ENCODE peak calls at places on chromosome 3, in seven cellular contexts. Y is activated CD8-positive, alpha-beta T cell treated with anti-CD3 and anti-CD28 coated beads for 36 hours; D is Peyer's patch; X is right atrium auricular region; Z is mammary epithelial cell; U is thoracic aorta; M is esophagus squamous epithelium. O is an unnamed sample.

GRCh38 chr3:9347086-9347485 is 15.8 kb upstream of the THUMPD3 start:
- DNase-seq in Y (no peak), D (no peak), X (no peak), Z (no peak), U (no peak), M (no peak), O (no peak)

GRCh38 chr3:66047321-66048050 is 8.8 kb upstream of the MAGI1 start:
- DNase-seq in Y (no peak), D (no peak), X (no peak), Z (peak), U (no peak), M (no peak), O (no peak)

GRCh38 chr3:20849975-20850374 is 664.0 kb upstream of the SGO1 start:
- DNase-seq in Y (no peak), D (no peak), X (no peak), Z (no peak), U (no peak), M (no peak), O (no peak)

GRCh38 chr3:133476971-133477375 is 77.1 kb downstream of the BFSP2 start:
- DNase-seq in Y (no peak), D (no peak), X (no peak), Z (no peak), U (no peak), M (no peak), O (no peak)

GRCh38 chr3:3635109-3635508 is 164.1 kb upstream of the LRRN1 start:
- DNase-seq in Y (no peak), D (no peak), X (no peak), Z (no peak), U (no peak), M (no peak), O (no peak)

GRCh38 chr3:101842245-101842934 is 6.9 kb upstream of the NFKBIZ start:
- DNase-seq in Y (no peak), D (no peak), X (no peak), Z (no peak), U (no peak), M (no peak), O (no peak)

GRCh38 chr3:32366638-32367368 is 24.9 kb upstream of the CMTM7 start:
- DNase-seq in Y (no peak), D (no peak), X (no peak), Z (peak), U (no peak), M (no peak), O (peak)

GRCh38 chr3:13518516-13519351 is 30.2 kb upstream of the FBLN2 start:
- DNase-seq in Y (no peak), D (no peak), X (peak), Z (no peak), U (peak), M (no peak), O (no peak)

GRCh38 chr3:13462125-13462629 is 17.9 kb upstream of the HDAC11 start:
- DNase-seq in Y (no peak), D (no peak), X (no peak), Z (no peak), U (no peak), M (no peak), O (no peak)

GRCh38 chr3:26369133-26369532 is 253.4 kb upstream of the LRRC3B start:
- DNase-seq in Y (no peak), D (no peak), X (no peak), Z (no peak), U (no peak), M (no peak), O (no peak)

GRCh38 chr3:171200052-171201029 is 173.8 kb upstream of the SLC2A2 start:
- DNase-seq in Y (no peak), D (no peak), X (no peak), Z (no peak), U (no peak), M (no peak), O (no peak)

GRCh38 chr3:142844339-142844977 is 44.4 kb downstream of the PCOLCE2 start:
- DNase-seq in Y (peak), D (no peak), X (no peak), Z (peak), U (no peak), M (no peak), O (no peak)

GRCh38 chr3:144244662-144245061 is 273.0 kb downstream of the DIPK2A start:
- DNase-seq in Y (no peak), D (no peak), X (no peak), Z (no peak), U (no peak), M (no peak), O (no peak)
- TF ChIP-seq CTCF in Y (no peak), D (no peak), X (no peak), Z (no peak), U (no peak), M (no peak), O (no peak)

DNA sequence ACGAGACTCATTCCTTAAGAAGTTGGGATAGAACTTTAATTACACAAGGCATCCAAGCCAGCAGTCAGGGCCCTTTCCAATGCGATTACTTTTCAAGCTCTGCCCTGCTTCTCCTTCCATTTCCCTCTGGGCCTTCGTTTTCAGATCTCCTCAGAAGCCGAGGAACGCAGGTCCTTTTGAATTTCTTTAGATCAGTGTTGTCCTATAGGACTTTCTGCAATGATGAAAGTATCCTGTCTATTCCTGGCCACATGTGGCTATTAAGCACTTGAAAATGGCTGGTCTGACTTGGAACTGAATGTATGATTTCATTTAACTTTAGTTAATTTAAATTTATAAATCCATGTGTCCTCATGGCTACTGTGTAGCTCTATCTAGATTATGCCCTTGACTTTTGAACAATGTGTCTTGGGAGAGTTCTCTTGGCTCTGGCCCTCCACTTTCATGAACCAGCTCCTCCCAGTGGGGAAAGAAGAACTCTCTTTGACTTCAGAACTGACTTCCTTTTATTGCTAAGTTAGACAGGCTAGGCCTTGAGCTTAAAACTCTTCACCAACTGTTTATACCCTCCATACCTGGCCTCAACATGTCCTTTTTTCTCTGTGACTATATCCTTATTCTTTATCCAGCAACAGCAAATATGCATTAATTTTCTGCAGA is 22.7 kb downstream of the TGFBR2 start:
- DNase-seq in Y (no peak), D (peak), X (no peak), Z (no peak), U (no peak), M (no peak), O (no peak)
- TF ChIP-seq CTCF in Y (no peak), D (no peak), X (peak), Z (peak), U (no peak), M (no peak), O (peak)

GRCh38 chr3:123552095-123552714 is 32.6 kb downstream of the HACD2 start:
- DNase-seq in Y (no peak), D (no peak), X (no peak), Z (peak), U (no peak), M (no peak), O (no peak)
- TF ChIP-seq CTCF in Y (peak), D (no peak), X (peak), Z (peak), U (peak), M (no peak), O (peak)

DNA sequence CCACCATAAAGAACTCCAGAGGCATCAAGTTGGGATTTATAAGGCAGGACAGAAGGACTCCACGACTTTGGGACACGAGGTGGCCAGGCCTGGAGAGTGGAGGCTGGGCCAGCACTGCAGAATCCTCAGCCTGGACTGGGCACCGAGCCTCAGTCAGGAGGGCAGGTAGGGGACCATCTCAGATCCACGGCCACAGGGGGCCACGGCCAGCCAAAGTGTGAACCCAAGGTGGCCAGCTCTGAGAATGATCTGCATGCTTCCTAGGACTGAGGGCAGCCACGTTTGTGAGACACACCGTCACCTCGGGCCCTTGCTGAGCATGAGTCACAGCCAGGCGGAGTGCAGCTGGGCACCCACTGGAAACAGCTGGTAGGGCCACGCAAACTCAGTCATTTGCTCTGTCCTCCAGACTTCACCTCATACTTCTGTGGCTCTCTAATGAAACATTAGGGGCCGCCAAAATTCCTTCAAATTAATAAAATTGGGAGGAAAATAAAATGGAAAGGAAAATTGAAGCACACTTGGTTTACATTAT is 65.8 kb downstream of the CTNNB1 start:
- DNase-seq in Y (no peak), D (no peak), X (no peak), Z (no peak), U (no peak), M (no peak), O (peak)
- TF ChIP-seq CTCF in Y (no peak), D (no peak), X (no peak), Z (no peak), U (no peak), M (no peak), O (no peak)

DNA sequence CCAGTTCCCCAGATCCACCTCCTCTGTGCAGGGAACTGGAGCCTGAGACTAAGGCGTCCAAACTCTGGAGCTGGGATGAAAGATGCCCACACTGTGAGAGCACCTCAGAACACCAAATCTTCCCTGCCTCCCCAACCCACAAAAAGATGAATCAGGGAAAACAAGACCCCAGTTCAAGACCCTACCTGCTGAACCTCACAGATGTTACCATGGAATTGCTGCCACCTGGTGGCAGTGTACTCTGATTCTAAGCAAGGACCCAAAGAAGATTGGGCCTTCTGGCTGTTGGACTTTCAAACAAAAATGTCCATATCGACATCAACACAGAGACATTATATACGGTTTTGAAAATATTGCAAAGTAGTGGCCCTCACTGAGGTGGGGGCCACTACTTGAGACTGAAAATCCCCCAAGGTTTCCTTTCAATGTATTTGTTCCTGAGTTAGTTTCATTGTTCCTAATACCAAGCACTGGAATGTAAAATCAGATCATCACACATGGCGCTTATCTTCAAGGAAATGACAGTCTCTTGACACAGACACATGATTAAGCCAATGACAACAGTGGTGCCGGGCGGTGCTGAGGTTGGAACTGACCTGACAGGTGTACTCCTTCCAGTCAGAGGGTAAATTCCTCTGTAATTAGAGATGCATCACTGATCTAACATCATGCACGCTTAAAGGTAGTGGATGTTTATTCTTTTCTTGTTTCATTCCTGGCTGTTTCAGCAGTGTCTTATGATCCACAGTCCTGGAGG is 67.6 kb downstream of the SLC6A11 start:
- DNase-seq in Y (peak), D (no peak), X (no peak), Z (peak), U (no peak), M (no peak), O (no peak)
- TF ChIP-seq CTCF in Y (no peak), D (no peak), X (peak), Z (peak), U (no peak), M (peak), O (peak)

DNA sequence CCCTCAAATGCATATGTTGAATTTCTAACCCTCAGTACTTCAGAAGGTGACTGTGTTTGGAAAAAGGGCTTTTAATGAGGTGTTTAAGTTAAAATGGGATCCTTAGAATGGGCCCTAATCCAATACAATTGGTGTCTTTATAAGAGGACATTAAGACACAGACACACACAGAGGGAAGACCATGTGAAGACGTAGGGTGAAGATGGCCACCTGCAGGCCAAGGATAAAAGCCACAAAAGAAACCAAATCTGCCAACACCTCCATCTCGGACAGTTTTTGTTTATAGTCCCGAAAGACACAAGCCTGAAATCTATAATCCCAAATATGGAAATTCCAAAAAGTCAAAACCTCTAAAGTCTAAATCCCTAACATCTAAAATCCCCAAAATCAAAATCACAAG is 4.1 kb upstream of the MASP1 start:
- DNase-seq in Y (no peak), D (no peak), X (no peak), Z (no peak), U (no peak), M (no peak), O (no peak)
- TF ChIP-seq CTCF in Y (no peak), D (no peak), X (peak), Z (peak), U (no peak), M (no peak), O (peak)

DNA sequence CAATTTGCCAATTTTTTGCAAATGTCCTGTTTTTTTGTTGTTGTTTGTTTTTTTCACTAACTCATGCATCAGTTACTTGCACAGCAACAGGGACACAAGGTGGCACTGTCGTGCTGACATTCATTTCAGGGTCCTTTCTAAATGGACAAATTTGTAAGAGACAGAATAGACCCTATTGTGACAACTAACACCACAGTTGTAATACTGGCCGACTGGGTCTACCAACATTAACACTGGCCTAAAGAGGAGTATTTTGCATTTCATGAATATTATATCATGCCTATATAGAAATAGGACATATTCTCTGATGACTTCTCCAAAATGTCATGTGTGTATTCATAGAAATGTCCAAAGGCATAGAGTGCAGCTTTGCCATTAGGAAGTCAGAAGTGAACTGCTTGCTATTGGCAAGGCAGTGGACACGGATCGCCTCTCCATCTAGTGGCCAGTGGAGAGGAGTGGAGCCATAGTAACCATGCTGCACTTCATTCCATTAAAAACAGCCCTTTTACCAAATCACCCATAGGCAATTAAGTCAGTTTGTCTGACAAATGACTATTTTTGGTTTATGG is 54.8 kb downstream of the ZBTB20 start:
- DNase-seq in Y (peak), D (peak), X (no peak), Z (peak), U (no peak), M (no peak), O (no peak)
- TF ChIP-seq CTCF in Y (peak), D (peak), X (peak), Z (peak), U (peak), M (peak), O (peak)

O was measured in HFF-Myc.